ENCODE peak calls at places on chromosomes 13 and 19, in nine cellular contexts. One of them, this sample, is unnamed.
A peak's percentile ranks its signal among the peaks of the same experiment; 100 is the strongest.

GRCh38 chr13:41274881-41275280 is 11.5 kb upstream of the MTRF1 start:
- DNase-seq in Caco-2: no peak
- DNase-seq in mesothelial cell of epicardium: no peak
- DNase-seq in Peyer's patch: no peak
- DNase-seq in fibroblast of mammary gland: peak; percentile 65
- DNase-seq in B cell: no peak
- DNase-seq in AG09319: no peak
- DNase-seq in AG09309: no peak
- DNase-seq in IMR-90: peak; percentile 32
- DNase-seq in this sample: no peak

GRCh38 chr19:41426952-41427646 is at the start of gene B3GNT8:
- DNase-seq in Caco-2: peak; percentile 88
- DNase-seq in mesothelial cell of epicardium: peak; percentile 71
- DNase-seq in Peyer's patch: peak; percentile 93
- DNase-seq in fibroblast of mammary gland: peak; percentile 51
- DNase-seq in B cell: no peak
- DNase-seq in AG09319: peak; percentile 25
- DNase-seq in AG09309: no peak
- DNase-seq in IMR-90: peak; percentile 34
- DNase-seq in this sample: peak; percentile 84

GRCh38 chr13:58097831-58098230 is 466.3 kb downstream of the PCDH17 start:
- DNase-seq in Caco-2: no peak
- DNase-seq in mesothelial cell of epicardium: no peak
- DNase-seq in Peyer's patch: no peak
- DNase-seq in fibroblast of mammary gland: no peak
- DNase-seq in B cell: no peak
- DNase-seq in AG09319: no peak
- DNase-seq in AG09309: no peak
- DNase-seq in IMR-90: no peak
- DNase-seq in this sample: no peak

GRCh38 chr13:95139186-95139585 is 162.1 kb downstream of the ABCC4 start:
- DNase-seq in Caco-2: no peak
- DNase-seq in mesothelial cell of epicardium: no peak
- DNase-seq in Peyer's patch: no peak
- DNase-seq in fibroblast of mammary gland: no peak
- DNase-seq in B cell: no peak
- DNase-seq in AG09319: no peak
- DNase-seq in AG09309: no peak
- DNase-seq in IMR-90: no peak
- DNase-seq in this sample: no peak

GRCh38 chr13:60745343-60745742 is 348.3 kb downstream of the TDRD3 start:
- DNase-seq in Caco-2: no peak
- DNase-seq in mesothelial cell of epicardium: no peak
- DNase-seq in Peyer's patch: no peak
- DNase-seq in fibroblast of mammary gland: no peak
- DNase-seq in B cell: no peak
- DNase-seq in AG09319: no peak
- DNase-seq in AG09309: no peak
- DNase-seq in IMR-90: no peak
- DNase-seq in this sample: no peak

GRCh38 chr19:7864719-7865074 is 9.5 kb downstream of the PRR36 start:
- DNase-seq in Caco-2: no peak
- DNase-seq in mesothelial cell of epicardium: no peak
- DNase-seq in Peyer's patch: no peak
- DNase-seq in fibroblast of mammary gland: no peak
- DNase-seq in B cell: no peak
- DNase-seq in AG09319: no peak
- DNase-seq in AG09309: no peak
- DNase-seq in IMR-90: no peak
- DNase-seq in this sample: no peak

GRCh38 chr19:33819875-33820781 is 23.5 kb downstream of the KCTD15 start:
- DNase-seq in Caco-2: peak; percentile 73
- DNase-seq in mesothelial cell of epicardium: peak; percentile 67
- DNase-seq in Peyer's patch: peak; percentile 86
- DNase-seq in fibroblast of mammary gland: peak; percentile 35
- DNase-seq in B cell: peak; percentile 66
- DNase-seq in AG09319: peak; percentile 56
- DNase-seq in AG09309: no peak
- DNase-seq in IMR-90: peak; percentile 12
- DNase-seq in this sample: no peak

GRCh38 chr13:41470187-41470586 is 12.8 kb downstream of the RGCC start:
- DNase-seq in Caco-2: no peak
- DNase-seq in mesothelial cell of epicardium: no peak
- DNase-seq in Peyer's patch: no peak
- DNase-seq in fibroblast of mammary gland: no peak
- DNase-seq in B cell: no peak
- DNase-seq in AG09319: no peak
- DNase-seq in AG09309: no peak
- DNase-seq in IMR-90: no peak
- DNase-seq in this sample: no peak

GRCh38 chr19:49884109-49884508 is 6.6 kb downstream of the TBC1D17 start:
- DNase-seq in Caco-2: peak; percentile 31
- DNase-seq in mesothelial cell of epicardium: no peak
- DNase-seq in Peyer's patch: no peak
- DNase-seq in fibroblast of mammary gland: no peak
- DNase-seq in B cell: no peak
- DNase-seq in AG09319: no peak
- DNase-seq in AG09309: no peak
- DNase-seq in IMR-90: no peak
- DNase-seq in this sample: no peak

GRCh38 chr19:9362905-9363304 is at the start of gene ZNF177:
- DNase-seq in Caco-2: no peak
- DNase-seq in mesothelial cell of epicardium: no peak
- DNase-seq in Peyer's patch: no peak
- DNase-seq in fibroblast of mammary gland: no peak
- DNase-seq in B cell: no peak
- DNase-seq in AG09319: no peak
- DNase-seq in AG09309: no peak
- DNase-seq in IMR-90: no peak
- DNase-seq in this sample: no peak

GRCh38 chr13:62710766-62711165 is 1295.1 kb upstream of the PCDH20 start:
- DNase-seq in Caco-2: no peak
- DNase-seq in mesothelial cell of epicardium: no peak
- DNase-seq in Peyer's patch: no peak
- DNase-seq in fibroblast of mammary gland: no peak
- DNase-seq in B cell: no peak
- DNase-seq in AG09319: no peak
- DNase-seq in AG09309: no peak
- DNase-seq in IMR-90: no peak
- DNase-seq in this sample: no peak

DNA sequence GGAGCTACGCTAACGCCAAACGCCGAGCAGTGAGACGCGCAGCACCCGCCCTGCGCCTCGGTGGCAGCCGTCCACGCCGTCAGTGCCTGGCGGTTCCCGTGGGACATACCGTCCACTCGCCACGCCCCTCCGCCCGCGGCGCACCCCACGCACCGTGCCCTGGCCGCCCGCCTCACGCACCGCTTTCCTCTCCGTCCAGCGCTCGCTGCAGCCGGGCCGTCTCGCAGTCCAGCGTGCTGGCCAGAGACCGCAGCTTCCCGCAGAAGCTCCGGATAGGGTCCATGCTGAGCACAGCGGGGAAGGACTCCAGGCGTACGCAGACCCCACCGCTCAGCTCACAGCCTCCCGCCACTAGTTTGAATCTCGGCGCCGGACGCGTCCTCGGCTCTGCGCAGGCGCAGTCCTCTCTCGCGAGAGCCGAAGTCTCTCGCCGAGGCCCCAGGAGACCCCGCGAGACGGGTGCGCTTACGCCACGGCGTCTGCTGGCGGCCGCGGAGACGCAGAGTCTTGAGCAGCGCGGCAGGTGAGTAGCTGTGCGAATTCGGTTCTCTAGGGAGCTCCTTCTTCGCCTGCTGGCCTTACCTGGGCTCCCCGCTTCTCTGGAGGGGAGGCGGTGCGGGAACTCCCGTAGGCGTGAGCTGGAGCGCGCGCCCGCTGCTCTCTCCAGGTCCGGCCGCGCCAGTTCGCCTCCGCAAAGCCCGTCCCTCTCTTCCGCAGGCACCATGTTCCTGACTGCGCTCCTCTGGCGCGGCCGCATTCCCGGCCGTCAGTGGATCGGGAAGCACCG is at the start of the genes MRPL57 and SKA3:
- DNase-seq in Caco-2: peak; percentile 95
- DNase-seq in mesothelial cell of epicardium: peak; percentile 98
- DNase-seq in Peyer's patch: peak; percentile 96
- DNase-seq in fibroblast of mammary gland: peak; percentile 90
- DNase-seq in B cell: peak; percentile 95
- DNase-seq in AG09319: peak; percentile 83
- DNase-seq in AG09309: peak; percentile 57
- DNase-seq in IMR-90: peak; percentile 91
- DNase-seq in this sample: peak; percentile 96
- TF ChIP-seq CTCF in Caco-2: no peak
- TF ChIP-seq CTCF in mesothelial cell of epicardium: no peak
- TF ChIP-seq CTCF in Peyer's patch: no peak
- TF ChIP-seq CTCF in fibroblast of mammary gland: no peak
- TF ChIP-seq CTCF in B cell: peak; percentile 22
- TF ChIP-seq CTCF in AG09319: no peak
- TF ChIP-seq CTCF in AG09309: no peak
- TF ChIP-seq CTCF in IMR-90: no peak
- TF ChIP-seq CTCF in this sample: peak; percentile 28

GRCh38 chr19:38852231-38853044 is 2.7 kb upstream of the HNRNPL start:
- DNase-seq in Caco-2: peak; percentile 76
- DNase-seq in mesothelial cell of epicardium: peak; percentile 64
- DNase-seq in Peyer's patch: peak; percentile 81
- DNase-seq in fibroblast of mammary gland: peak; percentile 75
- DNase-seq in B cell: peak; percentile 67
- DNase-seq in AG09319: no peak
- DNase-seq in AG09309: no peak
- DNase-seq in IMR-90: peak; percentile 79
- DNase-seq in this sample: peak; percentile 78

GRCh38 chr19:38850231-38850975 is 617 bp upstream of the HNRNPL start:
- DNase-seq in Caco-2: peak; percentile 100
- DNase-seq in mesothelial cell of epicardium: peak; percentile 98
- DNase-seq in Peyer's patch: peak; percentile 100
- DNase-seq in fibroblast of mammary gland: peak; percentile 100
- DNase-seq in B cell: peak; percentile 100
- DNase-seq in AG09319: peak; percentile 100
- DNase-seq in AG09309: peak; percentile 100
- DNase-seq in IMR-90: peak; percentile 100
- DNase-seq in this sample: peak; percentile 98

GRCh38 chr19:38850976-38851621 is 1.3 kb upstream of the HNRNPL start:
- DNase-seq in Caco-2: peak; percentile 66
- DNase-seq in mesothelial cell of epicardium: peak; percentile 62
- DNase-seq in Peyer's patch: peak; percentile 68
- DNase-seq in fibroblast of mammary gland: no peak
- DNase-seq in B cell: no peak
- DNase-seq in AG09319: no peak
- DNase-seq in AG09309: no peak
- DNase-seq in IMR-90: no peak
- DNase-seq in this sample: no peak

GRCh38 chr19:38851622-38852230 is 1.9 kb upstream of the HNRNPL start:
- DNase-seq in Caco-2: peak; percentile 95
- DNase-seq in mesothelial cell of epicardium: peak; percentile 93
- DNase-seq in Peyer's patch: peak; percentile 98
- DNase-seq in fibroblast of mammary gland: peak; percentile 84
- DNase-seq in B cell: peak; percentile 93
- DNase-seq in AG09319: peak; percentile 84
- DNase-seq in AG09309: peak; percentile 62
- DNase-seq in IMR-90: peak; percentile 88
- DNase-seq in this sample: peak; percentile 95

DNA sequence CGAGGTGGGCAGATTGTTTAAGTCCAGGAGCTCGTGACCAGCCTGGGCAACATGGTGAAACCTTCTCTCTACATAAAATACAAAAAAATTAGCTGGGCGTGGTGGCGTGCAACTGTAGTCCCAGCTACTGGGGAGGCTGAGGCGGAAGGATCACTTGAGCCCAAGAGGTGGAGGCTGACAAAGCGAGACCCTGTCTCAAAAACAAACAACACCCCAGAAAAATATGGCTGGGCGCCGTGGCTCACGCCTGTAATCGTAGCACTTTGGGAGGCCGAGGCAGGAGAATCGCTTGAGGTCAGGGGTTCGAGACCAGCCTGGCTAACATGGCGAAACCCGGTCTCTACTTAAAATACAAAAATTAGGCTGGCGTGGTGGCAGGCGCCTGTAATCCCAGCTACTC is 3.4 kb upstream of the HNRNPL start:
- DNase-seq in Caco-2: no peak
- DNase-seq in mesothelial cell of epicardium: no peak
- DNase-seq in Peyer's patch: no peak
- DNase-seq in fibroblast of mammary gland: no peak
- DNase-seq in B cell: no peak
- DNase-seq in AG09319: no peak
- DNase-seq in AG09309: no peak
- DNase-seq in IMR-90: no peak
- DNase-seq in this sample: no peak
- TF ChIP-seq CTCF in Caco-2: no peak
- TF ChIP-seq CTCF in mesothelial cell of epicardium: no peak
- TF ChIP-seq CTCF in Peyer's patch: no peak
- TF ChIP-seq CTCF in fibroblast of mammary gland: no peak
- TF ChIP-seq CTCF in B cell: no peak
- TF ChIP-seq CTCF in AG09319: no peak
- TF ChIP-seq CTCF in AG09309: no peak
- TF ChIP-seq CTCF in IMR-90: no peak
- TF ChIP-seq CTCF in this sample: no peak

GRCh38 chr13:73482556-73482955 is 423.8 kb downstream of the KLF5 start:
- DNase-seq in Caco-2: no peak
- DNase-seq in mesothelial cell of epicardium: no peak
- DNase-seq in Peyer's patch: no peak
- DNase-seq in fibroblast of mammary gland: no peak
- DNase-seq in B cell: no peak
- DNase-seq in AG09319: no peak
- DNase-seq in AG09309: no peak
- DNase-seq in IMR-90: no peak
- DNase-seq in this sample: no peak
- TF ChIP-seq CTCF in Caco-2: no peak
- TF ChIP-seq CTCF in mesothelial cell of epicardium: no peak
- TF ChIP-seq CTCF in Peyer's patch: no peak
- TF ChIP-seq CTCF in fibroblast of mammary gland: no peak
- TF ChIP-seq CTCF in B cell: no peak
- TF ChIP-seq CTCF in AG09319: no peak
- TF ChIP-seq CTCF in AG09309: no peak
- TF ChIP-seq CTCF in IMR-90: no peak
- TF ChIP-seq CTCF in this sample: no peak

GRCh38 chr13:102323505-102323904 is 78.3 kb downstream of the FGF14 start:
- DNase-seq in Caco-2: no peak
- DNase-seq in mesothelial cell of epicardium: no peak
- DNase-seq in Peyer's patch: no peak
- DNase-seq in fibroblast of mammary gland: no peak
- DNase-seq in B cell: no peak
- DNase-seq in AG09319: no peak
- DNase-seq in AG09309: no peak
- DNase-seq in IMR-90: no peak
- DNase-seq in this sample: no peak

GRCh38 chr13:102326381-102327118 is 75.3 kb downstream of the FGF14 start:
- DNase-seq in Caco-2: no peak
- DNase-seq in mesothelial cell of epicardium: no peak
- DNase-seq in Peyer's patch: no peak
- DNase-seq in fibroblast of mammary gland: no peak
- DNase-seq in B cell: no peak
- DNase-seq in AG09319: no peak
- DNase-seq in AG09309: no peak
- DNase-seq in IMR-90: no peak
- DNase-seq in this sample: no peak

GRCh38 chr13:102325321-102325720 is 76.5 kb downstream of the FGF14 start:
- DNase-seq in Caco-2: no peak
- DNase-seq in mesothelial cell of epicardium: no peak
- DNase-seq in Peyer's patch: no peak
- DNase-seq in fibroblast of mammary gland: no peak
- DNase-seq in B cell: no peak
- DNase-seq in AG09319: no peak
- DNase-seq in AG09309: no peak
- DNase-seq in IMR-90: no peak
- DNase-seq in this sample: no peak

GRCh38 chr13:102328909-102329308 is 72.9 kb downstream of the FGF14 start:
- DNase-seq in Caco-2: no peak
- DNase-seq in mesothelial cell of epicardium: no peak
- DNase-seq in Peyer's patch: no peak
- DNase-seq in fibroblast of mammary gland: no peak
- DNase-seq in B cell: no peak
- DNase-seq in AG09319: no peak
- DNase-seq in AG09309: no peak
- DNase-seq in IMR-90: no peak
- DNase-seq in this sample: no peak

GRCh38 chr13:102327119-102327617 is 74.7 kb downstream of the FGF14 start:
- DNase-seq in Caco-2: no peak
- DNase-seq in mesothelial cell of epicardium: no peak
- DNase-seq in Peyer's patch: no peak
- DNase-seq in fibroblast of mammary gland: no peak
- DNase-seq in B cell: no peak
- DNase-seq in AG09319: no peak
- DNase-seq in AG09309: no peak
- DNase-seq in IMR-90: no peak
- DNase-seq in this sample: no peak
- TF ChIP-seq CTCF in Caco-2: no peak
- TF ChIP-seq CTCF in mesothelial cell of epicardium: no peak
- TF ChIP-seq CTCF in Peyer's patch: no peak
- TF ChIP-seq CTCF in fibroblast of mammary gland: no peak
- TF ChIP-seq CTCF in B cell: no peak
- TF ChIP-seq CTCF in AG09319: no peak
- TF ChIP-seq CTCF in AG09309: no peak
- TF ChIP-seq CTCF in IMR-90: no peak
- TF ChIP-seq CTCF in this sample: no peak